ENCODE peak calls at places on chromosomes 13 and 19, in four cellular contexts. X is OCI-M1, D is naive B cell, C is HT-29. H is an unnamed sample.

GRCh38 chr13:97492257-97492656 is 58.3 kb downstream of the RAP2A start:
- DNase-seq in C (no peak), X (no peak), D (no peak), H (no peak)

GRCh38 chr13:72820156-72820897 is 38.4 kb downstream of the PIBF1 start:
- DNase-seq in C (no peak), D (no peak), X (no peak), H (no peak)

GRCh38 chr19:29560313-29561075 is 34.7 kb downstream of the VSTM2B start:
- DNase-seq in X (no peak), C (no peak), D (no peak), H (no peak)

GRCh38 chr13:51988988-51989618 is 22.1 kb downstream of the ATP7B start:
- DNase-seq in D (no peak), C (no peak), X (no peak), H (no peak)

GRCh38 chr19:15101479-15102082 is 5.6 kb upstream of the SYDE1 start:
- DNase-seq in X (peak), C (peak), D (no peak), H (no peak)

GRCh38 chr13:32427852-32428580 is at the start of gene N4BP2L1:
- DNase-seq in C (peak), X (peak), D (peak), H (peak)

GRCh38 chr13:85261757-85262346 is 537.4 kb downstream of the SLITRK6 start:
- DNase-seq in C (peak), D (no peak), X (peak), H (no peak)

GRCh38 chr13:113654591-113655357 is 3.2 kb downstream of the ATP4B start:
- DNase-seq in D (no peak), X (no peak), C (no peak), H (peak)

GRCh38 chr19:2547033-2547680 is 71.2 kb downstream of the GADD45B start:
- DNase-seq in X (no peak), C (no peak), D (no peak), H (no peak)

GRCh38 chr19:42074513-42075363 is 1.2 kb upstream of the ZNF574 start:
- DNase-seq in C (no peak), D (no peak), X (no peak), H (no peak)

GRCh38 chr13:113927661-113928581 is 46.0 kb downstream of the C13orf46 start:
- DNase-seq in X (no peak), D (no peak), C (no peak), H (peak)

GRCh38 chr13:39448831-39449230 is 154.2 kb downstream of the LHFPL6 start:
- DNase-seq in C (no peak), X (no peak), D (no peak), H (no peak)

GRCh38 chr19:40603071-40603718 is 2.0 kb downstream of the LTBP4 start:
- DNase-seq in D (no peak), C (no peak), X (peak), H (no peak)

GRCh38 chr19:4455742-4456565 is 1.6 kb downstream of the UBXN6 start:
- DNase-seq in D (no peak), X (no peak), C (peak), H (no peak)

GRCh38 chr13:27131202-27131623 is 40.4 kb downstream of the USP12 start:
- DNase-seq in D (no peak), C (peak), X (peak), H (no peak)

GRCh38 chr19:58519355-58520256 is at the start of gene ZBTB45:
- DNase-seq in D (peak), X (peak), C (peak), H (peak)

GRCh38 chr13:35549481-35549880 is 73.0 kb upstream of the MAB21L1 start:
- DNase-seq in D (no peak), X (peak), C (no peak), H (no peak)

GRCh38 chr13:19818223-19818842 is 35.6 kb upstream of the PSPC1 start:
- DNase-seq in D (peak), C (peak), X (no peak), H (peak)

GRCh38 chr13:111049791-111050538 is 65.1 kb upstream of the ARHGEF7 start:
- DNase-seq in D (no peak), X (peak), C (peak), H (peak)

GRCh38 chr13:102774210-102774560 is 599 bp upstream of the TEX30 start:
- DNase-seq in C (no peak), X (no peak), D (no peak), H (peak)

GRCh38 chr13:48334534-48335127 is 31.1 kb downstream of the RB1 start:
- DNase-seq in C (peak), D (peak), X (peak), H (no peak)

GRCh38 chr19:33387351-33388230 is 14.1 kb downstream of the CEBPG start:
- DNase-seq in D (no peak), C (no peak), X (no peak), H (peak)

GRCh38 chr13:51278426-51279130 is 56.4 kb downstream of the FAM124A start:
- DNase-seq in X (no peak), C (no peak), D (no peak), H (no peak)

GRCh38 chr19:54114340-54114826 is 1.1 kb downstream of the TFPT start:
- DNase-seq in C (no peak), X (peak), D (no peak), H (no peak)

GRCh38 chr13:25934127-25934526 is 117.7 kb downstream of the SHISA2 start:
- DNase-seq in C (no peak), D (no peak), X (no peak), H (no peak)

GRCh38 chr19:4035582-4035981 is 28.0 kb downstream of the PIAS4 start:
- DNase-seq in C (no peak), D (no peak), X (no peak), H (no peak)

GRCh38 chr19:16012552-16012951 is 63.7 kb upstream of the TPM4 start:
- DNase-seq in D (no peak), C (no peak), X (no peak), H (no peak)

GRCh38 chr19:30077851-30078355 is 135.9 kb downstream of the URI1 start:
- DNase-seq in D (no peak), C (no peak), X (no peak), H (peak)

H was measured in pancreas.